ENCODE peak calls at places on chromosomes 11 and 22, in nine cellular contexts. G, F, J, O, B, U, R, E and A are unnamed samples.

GRCh38 chr22:33397381-33397907 is 339.3 kb upstream of the SYN3 start:
- DNase-seq in E (no peak), U (no peak), G (no peak), O (no peak), J (no peak), B (no peak), R (no peak), F (no peak), A (no peak)

GRCh38 chr11:995752-996420 is 40.6 kb downstream of the MUC6 start:
- DNase-seq in E (no peak), O (no peak), B (peak; percentile 20), U (no peak), F (no peak), R (no peak), J (no peak), G (no peak), A (no peak)

GRCh38 chr11:10450451-10451398 is 4.3 kb upstream of the AMPD3 start:
- DNase-seq in G (no peak), O (no peak), R (peak; percentile 43), J (peak; percentile 23), F (no peak), E (no peak), B (peak; percentile 32), U (peak; percentile 79), A (peak; percentile 48)

GRCh38 chr11:9606799-9607510 is 33.5 kb downstream of the WEE1 start:
- DNase-seq in B (no peak), G (no peak), O (no peak), U (peak; percentile 18), J (no peak), E (no peak), R (no peak), F (no peak), A (no peak)

GRCh38 chr11:2202071-2202899 is 30.7 kb upstream of the TH start:
- DNase-seq in J (no peak), U (peak; percentile 85), B (no peak), O (no peak), R (no peak), F (no peak), G (no peak), E (no peak), A (no peak)

GRCh38 chr22:39292561-39293074 is 26.8 kb downstream of the RPL3 start:
- DNase-seq in U (peak; percentile 87), R (no peak), J (peak; percentile 98), F (peak; percentile 67), G (no peak), B (peak; percentile 96), O (peak; percentile 71), E (no peak), A (no peak)

GRCh38 chr22:49017769-49018330 is 809.8 kb downstream of the BRD1 start:
- DNase-seq in U (no peak), J (no peak), E (no peak), R (no peak), F (no peak), O (no peak), G (no peak), B (no peak), A (no peak)

GRCh38 chr11:65573391-65574146 is 1.2 kb downstream of the FAM89B start:
- DNase-seq in G (no peak), R (no peak), O (no peak), J (no peak), E (no peak), B (no peak), U (peak; percentile 44), F (no peak), A (peak; percentile 72)

GRCh38 chr11:47514825-47515647 is 37.9 kb downstream of the CELF1 start:
- DNase-seq in F (peak; percentile 82), G (no peak), B (peak; percentile 81), U (peak; percentile 31), O (no peak), J (peak; percentile 88), R (peak; percentile 38), E (no peak), A (peak; percentile 53)

GRCh38 chr11:95853138-95853537 is 62.8 kb downstream of the CEP57 start:
- DNase-seq in F (no peak), J (no peak), B (no peak), E (no peak), O (no peak), U (no peak), G (no peak), R (no peak), A (no peak)

GRCh38 chr11:105296806-105297205 is 157.2 kb upstream of the CARD18 start:
- DNase-seq in B (no peak), J (no peak), E (no peak), R (no peak), U (no peak), O (no peak), F (no peak), G (no peak), A (no peak)

GRCh38 chr11:57497303-57498247 is 17.9 kb downstream of the SLC43A1 start:
- DNase-seq in B (no peak), J (no peak), E (no peak), U (no peak), F (no peak), O (no peak), G (no peak), R (no peak), A (no peak)

GRCh38 chr22:33328789-33329296 is 270.7 kb upstream of the SYN3 start:
- DNase-seq in R (no peak), O (no peak), J (peak; percentile 12), B (peak; percentile 50), G (no peak), E (no peak), U (no peak), F (no peak), A (no peak)

GRCh38 chr22:36946436-36947158 is 33.2 kb downstream of the CSF2RB start:
- DNase-seq in R (no peak), B (no peak), O (no peak), G (no peak), U (peak; percentile 9), F (no peak), E (no peak), J (no peak), A (no peak)

GRCh38 chr11:27227744-27228143 is 135.3 kb downstream of the CCDC34 start:
- DNase-seq in J (no peak), B (no peak), U (no peak), R (no peak), F (no peak), E (no peak), G (no peak), O (no peak), A (no peak)

GRCh38 chr11:66204412-66204811 is 64.0 kb upstream of the RAB1B start:
- DNase-seq in F (no peak), G (no peak), J (no peak), R (no peak), B (no peak), E (no peak), O (no peak), U (no peak), A (no peak)

GRCh38 chr22:31980628-31981027 is 36.3 kb downstream of the YWHAH start:
- DNase-seq in F (no peak), U (no peak), G (no peak), B (no peak), O (no peak), J (no peak), E (no peak), R (no peak), A (no peak)

GRCh38 chr11:69746780-69747742 is 28.1 kb downstream of the FGF4 start:
- DNase-seq in B (no peak), U (no peak), F (no peak), O (no peak), E (no peak), G (no peak), R (no peak), J (peak; percentile 23), A (no peak)

GRCh38 chr11:122696662-122697061 is 41.1 kb downstream of the UBASH3B start:
- DNase-seq in R (peak; percentile 61), G (peak; percentile 52), U (no peak), B (no peak), E (peak; percentile 36), O (no peak), F (no peak), J (no peak), A (peak; percentile 72)